ENCODE peak calls at places on chromosomes 7 and 10, in nine cellular contexts. H is upper lobe of right lung, Z is coronary artery, U is kidney epithelial cell, V is Calu3, M is RWPE1, A is HepG2, T is AG04449, W is bronchial epithelial cell. R is an unnamed sample.

GRCh38 chr10:45224219-45224841 is 91.1 kb downstream of the OR13A1 start:
- DNase-seq in V (no peak), T (no peak), A (no peak), W (no peak), H (no peak), Z (no peak), U (no peak), M (no peak), R (no peak)

GRCh38 chr7:22413211-22413610 is 56.3 kb upstream of the RAPGEF5 start:
- DNase-seq in Z (no peak), U (no peak), M (no peak), V (no peak), A (no peak), T (no peak), W (no peak), H (no peak), R (no peak)

GRCh38 chr7:2096692-2097380 is 135.9 kb downstream of the MAD1L1 start:
- DNase-seq in W (no peak), Z (no peak), T (no peak), H (peak), M (no peak), V (no peak), U (no peak), A (no peak), R (no peak)

GRCh38 chr7:139776486-139777303 is 1.1 kb downstream of the HIPK2 start:
- DNase-seq in Z (no peak), U (no peak), T (peak), M (peak), A (peak), V (peak), W (peak), H (peak), R (no peak)

GRCh38 chr10:97267671-97268070 is 24.8 kb downstream of the ARHGAP19 start:
- DNase-seq in H (no peak), U (no peak), W (no peak), A (no peak), T (no peak), Z (no peak), M (no peak), V (no peak), R (no peak)

GRCh38 chr10:96596422-96597407 is 9.9 kb upstream of the TM9SF3 start:
- DNase-seq in A (peak), M (no peak), V (no peak), Z (no peak), W (no peak), U (no peak), T (no peak), H (no peak), R (no peak)

GRCh38 chr7:44431091-44431608 is 59.3 kb downstream of the NUDCD3 start:
- DNase-seq in V (no peak), A (peak), T (no peak), U (peak), Z (no peak), W (no peak), H (no peak), M (no peak), R (no peak)

GRCh38 chr7:76424413-76425111 is at the start of gene ZP3:
- DNase-seq in W (peak), Z (no peak), T (no peak), U (no peak), V (no peak), H (no peak), A (no peak), M (no peak), R (peak)

GRCh38 chr10:3231951-3232730 is 59.6 kb upstream of the PITRM1 start:
- DNase-seq in M (no peak), Z (no peak), U (no peak), T (no peak), W (no peak), H (no peak), A (no peak), V (no peak), R (no peak)

GRCh38 chr10:62559481-62560206 is 185.5 kb downstream of the ZNF365 start:
- DNase-seq in M (no peak), V (no peak), A (no peak), T (no peak), H (no peak), W (no peak), Z (no peak), U (no peak), R (no peak)

GRCh38 chr7:129784783-129785456 is 167.8 kb downstream of the UBE2H start:
- DNase-seq in M (no peak), U (no peak), W (no peak), T (no peak), V (no peak), H (no peak), A (no peak), Z (no peak), R (peak)

GRCh38 chr7:1939434-1940401 is 269.6 kb downstream of the ELFN1 start:
- DNase-seq in T (no peak), W (peak), M (no peak), U (no peak), H (no peak), A (no peak), Z (no peak), V (no peak), R (peak)

GRCh38 chr7:81769891-81770818 is at the start of gene HGF:
- DNase-seq in A (no peak), M (no peak), Z (peak), T (no peak), U (no peak), V (no peak), W (no peak), H (no peak), R (no peak)

GRCh38 chr7:54565432-54565831 is 23.3 kb downstream of the VSTM2A start:
- DNase-seq in A (no peak), Z (no peak), M (no peak), H (no peak), W (no peak), U (no peak), V (no peak), T (no peak), R (no peak)

GRCh38 chr7:148185050-148185449 is 405.5 kb upstream of the C7orf33 start:
- DNase-seq in V (no peak), T (peak), H (no peak), Z (no peak), W (peak), U (no peak), A (no peak), M (no peak), R (no peak)

GRCh38 chr7:607938-608337 is 88.3 kb upstream of the PDGFA start:
- DNase-seq in T (no peak), M (no peak), U (no peak), V (no peak), W (no peak), Z (peak), A (no peak), H (peak), R (no peak)

GRCh38 chr10:112177247-112177646 is 6.3 kb downstream of the GPAM start:
- DNase-seq in H (no peak), W (no peak), U (no peak), Z (no peak), M (no peak), V (no peak), A (peak), T (peak), R (no peak)

GRCh38 chr10:97850446-97850845 is 803 bp downstream of the GOLGA7B start:
- DNase-seq in A (no peak), H (no peak), U (no peak), T (no peak), V (no peak), M (no peak), W (no peak), Z (no peak), R (peak)

GRCh38 chr10:120942806-120943413 is 91.7 kb downstream of the WDR11 start:
- DNase-seq in T (peak), A (peak), H (peak), Z (no peak), U (peak), M (peak), W (peak), V (peak), R (peak)

GRCh38 chr10:32140403-32140802 is 84.2 kb upstream of the KIF5B start:
- DNase-seq in H (no peak), T (no peak), A (no peak), V (no peak), Z (no peak), M (no peak), W (no peak), U (no peak), R (no peak)

GRCh38 chr10:132375116-132375794 is 21.7 kb upstream of the PWWP2B start:
- DNase-seq in A (no peak), T (no peak), W (no peak), U (no peak), M (no peak), V (no peak), Z (no peak), H (peak), R (peak)

GRCh38 chr10:60433684-60434083 is 44.0 kb upstream of the ANK3 start:
- DNase-seq in V (no peak), M (no peak), Z (no peak), H (no peak), W (no peak), A (no peak), U (no peak), T (peak), R (no peak)

GRCh38 chr10:73771722-73772279 is 10.0 kb upstream of the CHCHD1 start:
- DNase-seq in A (peak), M (peak), H (peak), V (peak), U (no peak), T (no peak), Z (no peak), W (peak), R (no peak)

GRCh38 chr7:36115448-36116321 is 37.4 kb upstream of the EEPD1 start:
- DNase-seq in T (peak), U (peak), W (peak), M (peak), A (peak), H (peak), Z (peak), V (peak), R (peak)

GRCh38 chr10:26983156-26983555 is 117.1 kb downstream of the ANKRD26 start:
- DNase-seq in W (no peak), V (no peak), H (no peak), U (no peak), A (no peak), Z (no peak), M (no peak), T (no peak), R (no peak)

GRCh38 chr10:14536269-14536903 is 205.7 kb upstream of the FRMD4A start:
- DNase-seq in H (no peak), V (no peak), A (peak), T (no peak), W (no peak), M (no peak), U (no peak), Z (no peak), R (no peak)

GRCh38 chr10:48406204-48406603 is 99.7 kb downstream of the MAPK8 start:
- DNase-seq in V (no peak), W (peak), H (no peak), Z (no peak), A (no peak), M (peak), U (peak), T (no peak), R (no peak)

GRCh38 chr7:97982647-97983046 is 7.3 kb downstream of the OCM2 start:
- DNase-seq in M (no peak), W (peak), A (no peak), V (no peak), U (no peak), H (no peak), T (no peak), Z (no peak), R (no peak)

GRCh38 chr10:74071151-74071550 is 73.2 kb downstream of the VCL start:
- DNase-seq in U (no peak), A (no peak), V (no peak), M (no peak), Z (no peak), W (no peak), T (peak), H (no peak), R (no peak)

GRCh38 chr7:84722086-84722485 is 464.8 kb downstream of the SEMA3D start:
- DNase-seq in Z (no peak), W (no peak), V (no peak), U (no peak), M (no peak), H (no peak), A (no peak), T (peak), R (no peak)

GRCh38 chr7:231030-231857 is 38.9 kb downstream of the FAM20C start:
- DNase-seq in Z (no peak), H (no peak), V (no peak), M (no peak), T (no peak), W (no peak), A (no peak), U (no peak), R (no peak)

GRCh38 chr10:114821293-114821914 is at the start of gene FHIP2A:
- DNase-seq in H (peak), A (peak), T (no peak), W (peak), Z (peak), U (no peak), M (peak), V (peak), R (peak)

GRCh38 chr10:114824396-114824795 is 2.8 kb downstream of the FHIP2A start:
- DNase-seq in H (no peak), T (no peak), M (no peak), V (no peak), A (no peak), W (no peak), U (no peak), Z (no peak), R (no peak)

GRCh38 chr10:114819313-114819712 is 2.3 kb upstream of the FHIP2A start:
- DNase-seq in M (no peak), A (no peak), W (no peak), V (no peak), H (no peak), Z (no peak), T (no peak), U (no peak), R (no peak)

GRCh38 chr10:114822771-114823463 is 1.3 kb downstream of the FHIP2A start:
- DNase-seq in A (peak), T (no peak), H (no peak), M (peak), U (no peak), W (peak), Z (no peak), V (no peak), R (no peak)

GRCh38 chr10:114821915-114822770 is 563 bp downstream of the FHIP2A start:
- DNase-seq in V (peak), Z (peak), T (no peak), H (no peak), W (peak), U (no peak), A (peak), M (peak), R (peak)
- TF ChIP-seq CTCF in V (no peak), Z (no peak), T (no peak), H (no peak), W (no peak), U (no peak), A (no peak), M (peak), R (peak)

DNA sequence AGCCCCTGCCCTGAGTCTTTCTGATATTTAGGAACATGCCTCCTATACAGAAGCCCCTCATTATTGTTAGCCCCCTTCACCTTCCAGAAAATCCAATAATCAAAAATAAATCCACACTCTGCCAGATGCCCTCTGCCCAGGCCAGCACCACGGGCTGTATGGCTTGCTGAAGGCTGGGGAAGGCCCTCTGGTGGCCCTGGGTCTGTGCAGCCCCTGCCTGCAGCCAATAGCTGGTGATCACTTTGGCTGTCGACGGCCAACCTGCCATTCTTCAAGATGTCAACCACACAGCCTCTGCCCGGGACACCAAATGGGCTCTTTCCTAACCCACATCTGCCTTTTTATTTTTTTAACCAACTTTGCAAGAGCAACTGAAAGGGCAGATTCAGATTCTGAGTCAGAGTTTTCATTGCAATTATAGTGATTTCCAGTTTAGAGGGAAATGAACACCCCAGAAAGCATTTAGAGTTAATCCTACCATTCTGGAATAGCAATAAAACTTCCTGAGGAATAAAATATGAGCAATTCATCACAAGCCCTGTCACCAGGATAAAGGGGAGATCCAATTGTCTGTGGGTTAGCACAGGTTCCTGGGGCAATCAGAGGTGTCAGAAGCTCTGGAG is 211.4 kb downstream of the GRID1 start:
- DNase-seq in M (no peak), W (no peak), V (no peak), T (no peak), A (no peak), U (no peak), H (no peak), Z (no peak), R (no peak)
- TF ChIP-seq CTCF in M (no peak), W (no peak), V (no peak), T (no peak), A (peak), U (no peak), H (no peak), Z (no peak), R (no peak)

DNA sequence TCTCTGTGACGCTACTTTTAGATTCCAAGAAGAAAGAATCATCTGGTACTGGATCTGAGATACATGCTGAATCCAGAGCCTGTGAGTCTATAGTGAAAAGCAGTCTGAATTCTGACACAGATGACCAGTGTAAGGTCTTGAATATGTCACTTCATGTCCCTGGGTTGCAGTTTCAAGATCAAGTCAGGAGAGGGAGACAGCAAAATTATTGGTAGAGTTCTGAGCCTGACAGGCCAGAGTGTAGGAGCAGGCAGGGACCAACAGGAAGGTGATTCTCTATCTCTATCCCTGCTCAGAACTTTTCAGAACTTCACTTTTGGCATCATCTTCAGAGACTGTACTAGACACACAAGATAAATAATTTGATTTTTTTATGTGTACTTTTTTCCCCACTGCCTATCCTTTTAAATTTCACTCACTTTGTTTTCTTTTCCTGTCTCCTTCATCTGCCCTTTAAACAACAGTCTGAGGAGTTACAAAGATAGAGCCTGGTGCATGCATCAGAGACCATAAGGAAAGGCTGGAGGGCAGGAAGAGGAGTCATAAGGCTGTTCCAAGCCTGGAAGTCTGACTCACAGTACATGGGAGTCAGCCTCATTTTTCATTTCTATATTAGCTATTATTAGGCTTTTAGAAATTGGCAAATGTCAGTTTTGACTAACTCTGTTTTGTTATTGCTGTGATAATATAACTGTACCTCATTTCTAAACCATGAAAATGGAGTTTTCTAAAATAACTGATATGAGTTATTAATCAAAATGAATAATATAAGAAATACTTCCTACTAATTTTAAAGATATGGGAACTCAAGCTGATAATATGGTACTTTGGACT is 120.2 kb upstream of the TMEM229A start:
- DNase-seq in T (no peak), U (no peak), A (peak), W (peak), H (no peak), V (peak), Z (no peak), M (peak), R (no peak)
- TF ChIP-seq CTCF in T (peak), U (peak), A (peak), W (peak), H (peak), V (peak), Z (no peak), M (no peak), R (no peak)

GRCh38 chr10:42928064-42928463 is 145.5 kb downstream of the BMS1 start:
- DNase-seq in H (no peak), T (no peak), W (no peak), M (no peak), Z (no peak), U (no peak), A (no peak), V (no peak), R (no peak)

GRCh38 chr10:42930516-42931205 is 146.2 kb upstream of the RET start:
- DNase-seq in H (no peak), U (no peak), V (no peak), M (no peak), T (no peak), W (no peak), Z (no peak), A (no peak), R (no peak)

GRCh38 chr10:42929236-42929635 is 146.6 kb downstream of the BMS1 start:
- DNase-seq in U (no peak), A (no peak), Z (no peak), T (no peak), W (no peak), V (no peak), H (no peak), M (no peak), R (no peak)

GRCh38 chr10:42932116-42932515 is 144.8 kb upstream of the RET start:
- DNase-seq in V (no peak), Z (no peak), W (no peak), T (no peak), H (no peak), A (no peak), M (no peak), U (no peak), R (no peak)

DNA sequence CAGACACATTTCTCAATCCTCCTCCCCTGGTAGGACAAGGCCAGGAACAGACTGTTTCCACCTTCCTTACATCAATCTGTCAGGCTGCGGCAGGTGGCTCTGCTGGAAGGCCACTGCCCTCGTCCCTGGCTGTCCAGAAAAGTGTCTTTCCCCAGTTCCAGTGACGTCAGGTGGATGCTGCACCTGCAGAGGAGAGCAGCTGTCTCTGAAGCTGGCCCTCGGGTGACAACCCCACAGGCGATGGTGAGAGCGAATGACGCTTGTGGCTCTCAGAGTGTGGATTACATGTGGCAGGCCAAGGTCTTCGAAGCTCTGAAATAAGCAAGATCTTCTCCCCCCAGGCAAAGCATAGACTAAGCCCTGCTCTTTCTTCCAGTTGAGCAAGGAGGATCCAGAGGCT is 146.9 kb upstream of the RET start:
- DNase-seq in Z (no peak), M (no peak), V (no peak), T (no peak), A (no peak), W (no peak), H (no peak), U (no peak), R (no peak)
- TF ChIP-seq CTCF in Z (no peak), M (no peak), V (no peak), T (no peak), A (no peak), W (no peak), H (no peak), U (no peak), R (no peak)

GRCh38 chr10:85612833-85613232 is 753.8 kb downstream of the GRID1 start:
- DNase-seq in H (no peak), V (no peak), A (no peak), Z (peak), M (no peak), W (no peak), T (no peak), U (no peak), R (no peak)
- TF ChIP-seq CTCF in H (no peak), V (peak), A (no peak), Z (no peak), M (no peak), W (no peak), T (no peak), U (no peak), R (no peak)

DNA sequence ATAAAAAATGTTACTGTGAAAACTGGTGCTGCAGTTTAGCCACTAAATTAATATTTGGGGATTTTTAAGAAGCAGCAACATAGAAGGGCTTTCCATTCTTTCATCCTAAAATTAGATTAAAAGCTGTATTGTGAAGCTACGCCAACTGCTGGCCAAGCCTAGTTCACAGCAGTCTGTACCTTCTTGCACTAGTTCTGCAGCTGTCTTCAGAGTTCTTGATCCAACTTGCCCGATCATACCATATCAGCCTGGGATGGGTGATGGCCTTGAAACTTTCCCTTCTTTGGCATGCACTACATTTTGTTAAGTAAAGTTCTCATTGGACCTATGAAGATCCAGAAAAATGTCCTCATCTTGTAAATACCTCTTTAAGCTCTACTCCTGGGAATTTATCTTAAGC is 20.3 kb upstream of the PANK1 start:
- DNase-seq in U (no peak), H (no peak), M (peak), A (no peak), V (no peak), T (no peak), Z (no peak), W (peak), R (no peak)
- TF ChIP-seq CTCF in U (no peak), H (no peak), M (peak), A (no peak), V (no peak), T (no peak), Z (no peak), W (peak), R (no peak)

R was measured in CD14-positive monocyte.